ENCODE peak calls at places on chromosome 13, in seven cellular contexts. E is neural progenitor cell, F is AG10803, I is fibroblast of lung, U is tibial artery, G is astrocyte of the spinal cord, C is mammary epithelial cell. J is an unnamed sample.

GRCh38 chr13:106986687-106987434 is 418.9 kb upstream of the ARGLU1 start:
- DNase-seq in E (no peak), F (peak), I (no peak), U (no peak), G (no peak), C (no peak), J (no peak)

GRCh38 chr13:104954210-104954609 is 1581.3 kb downstream of the EFNB2 start:
- DNase-seq in E (no peak), F (no peak), I (peak), U (no peak), G (no peak), C (no peak), J (no peak)

GRCh38 chr13:59409211-59409610 is 754.5 kb downstream of the DIAPH3 start:
- DNase-seq in E (peak), F (peak), I (peak), U (no peak), G (peak), C (no peak), J (no peak)

GRCh38 chr13:97191615-97192014 is 30.5 kb upstream of the MBNL2 start:
- DNase-seq in E (no peak), F (no peak), I (no peak), U (no peak), G (no peak), C (no peak), J (no peak)

GRCh38 chr13:30520571-30520970 is 54.8 kb upstream of the HMGB1 start:
- DNase-seq in E (no peak), F (peak), I (peak), U (no peak), G (peak), C (peak), J (no peak)

GRCh38 chr13:35812730-35813129 is 318.5 kb downstream of the DCLK1 start:
- DNase-seq in E (no peak), F (no peak), I (no peak), U (no peak), G (no peak), C (no peak), J (no peak)

GRCh38 chr13:44188257-44188656 is 185.4 kb upstream of the SERP2 start:
- DNase-seq in E (no peak), F (peak), I (peak), U (no peak), G (peak), C (peak), J (no peak)

GRCh38 chr13:31310356-31310755 is 110.6 kb downstream of the B3GLCT start:
- DNase-seq in E (no peak), F (no peak), I (no peak), U (no peak), G (no peak), C (peak), J (no peak)

GRCh38 chr13:52955505-52955904 is 73.1 kb upstream of the OLFM4 start:
- DNase-seq in E (peak), F (no peak), I (no peak), U (no peak), G (no peak), C (no peak), J (no peak)

GRCh38 chr13:20776751-20777150 is 3.0 kb upstream of the EEF1AKMT1 start:
- DNase-seq in E (peak), F (no peak), I (no peak), U (no peak), G (no peak), C (no peak), J (no peak)
- TF ChIP-seq CTCF in E (no peak), F (no peak), I (no peak), U (no peak), G (no peak), C (no peak), J (no peak)

DNA sequence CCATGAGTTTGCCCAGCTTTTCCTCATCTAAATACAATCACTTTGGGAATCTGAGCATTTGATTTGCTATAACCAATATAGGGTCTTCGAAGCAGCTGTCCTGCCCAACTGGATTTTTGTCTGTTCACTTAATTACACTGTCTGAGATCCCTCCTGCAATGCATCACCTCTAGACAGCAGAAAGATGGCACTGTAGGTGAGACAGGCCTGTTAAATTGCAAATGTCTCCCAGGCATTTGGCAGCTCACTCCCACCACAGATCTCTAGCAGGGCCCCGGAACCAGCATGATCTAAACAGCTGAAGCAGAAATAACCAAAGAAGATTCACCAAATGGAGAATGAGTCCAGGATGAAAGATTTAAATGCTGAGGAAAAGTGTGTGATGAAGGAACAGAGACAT is 41.9 kb upstream of the SERPINE3 start:
- DNase-seq in E (no peak), F (no peak), I (no peak), U (no peak), G (no peak), C (no peak), J (no peak)
- TF ChIP-seq CTCF in E (no peak), F (no peak), I (no peak), U (no peak), G (no peak), C (no peak), J (no peak)

DNA sequence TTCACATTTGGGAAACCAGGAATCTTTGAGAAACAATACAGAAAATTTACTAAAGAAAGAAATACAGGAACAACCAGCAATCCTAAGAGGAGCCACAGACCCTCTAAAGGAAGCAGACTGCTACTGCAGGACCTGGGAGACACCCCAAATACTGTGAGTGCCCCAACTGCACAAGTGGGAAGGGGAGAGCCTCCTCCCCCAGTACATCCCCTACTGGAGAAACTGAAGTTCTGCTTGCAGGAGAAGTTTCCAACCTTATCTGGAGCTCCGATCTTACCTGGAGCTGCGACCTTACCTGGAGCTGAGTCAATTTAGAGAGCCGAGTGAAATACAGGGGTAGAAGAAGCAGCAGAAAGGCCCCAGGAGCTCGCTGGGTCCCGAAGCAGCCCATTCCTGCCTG is 236.4 kb upstream of the SPRY2 start:
- DNase-seq in E (no peak), F (no peak), I (no peak), U (no peak), G (no peak), C (no peak), J (no peak)
- TF ChIP-seq CTCF in E (peak), F (no peak), I (no peak), U (no peak), G (no peak), C (no peak), J (no peak)

DNA sequence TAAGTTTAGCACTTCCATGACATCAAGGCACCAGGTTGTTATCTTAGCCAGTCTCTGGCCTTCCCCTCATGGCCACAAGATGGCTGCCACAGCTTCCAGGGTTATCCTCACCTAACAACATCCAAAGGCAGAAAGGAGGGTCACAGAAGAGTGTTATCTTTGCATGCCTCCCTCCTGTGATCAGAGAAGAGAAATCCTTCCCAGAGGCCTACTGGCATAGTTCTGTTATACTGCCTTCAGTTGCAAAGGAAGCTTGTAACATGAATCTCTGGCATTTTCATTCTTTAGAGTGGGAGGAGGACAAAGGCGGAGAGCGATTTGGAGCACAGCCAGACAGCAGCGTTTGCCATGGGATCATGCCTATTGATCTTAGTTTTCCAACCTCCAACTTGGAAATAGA is 135.6 kb downstream of the DNAJC15 start:
- DNase-seq in E (no peak), F (peak), I (peak), U (no peak), G (peak), C (no peak), J (no peak)
- TF ChIP-seq CTCF in E (no peak), F (peak), I (no peak), U (no peak), G (peak), C (peak), J (no peak)

GRCh38 chr13:76820759-76821158 is 65.4 kb downstream of the KCTD12 start:
- DNase-seq in E (no peak), F (peak), I (peak), U (peak), G (no peak), C (no peak), J (no peak)

GRCh38 chr13:76825415-76825814 is 60.8 kb downstream of the KCTD12 start:
- DNase-seq in E (no peak), F (peak), I (peak), U (no peak), G (no peak), C (no peak), J (no peak)

GRCh38 chr13:76826527-76826926 is 59.7 kb downstream of the KCTD12 start:
- DNase-seq in E (no peak), F (no peak), I (no peak), U (no peak), G (no peak), C (no peak), J (no peak)

GRCh38 chr13:76823969-76824368 is 62.2 kb downstream of the KCTD12 start:
- DNase-seq in E (peak), F (peak), I (no peak), U (no peak), G (no peak), C (no peak), J (no peak)

GRCh38 chr13:76822691-76823267 is 63.4 kb downstream of the KCTD12 start:
- DNase-seq in E (no peak), F (peak), I (peak), U (no peak), G (no peak), C (peak), J (no peak)
- TF ChIP-seq CTCF in E (no peak), F (peak), I (peak), U (no peak), G (peak), C (peak), J (no peak)

GRCh38 chr13:39676315-39676876 is 20.9 kb downstream of the COG6 start:
- DNase-seq in E (peak), F (peak), I (peak), U (no peak), G (peak), C (peak), J (peak)
- TF ChIP-seq CTCF in E (peak), F (peak), I (no peak), U (peak), G (peak), C (peak), J (no peak)

GRCh38 chr13:27869436-27870090 is 50.2 kb upstream of the PDX1 start:
- DNase-seq in E (no peak), F (no peak), I (no peak), U (no peak), G (no peak), C (no peak), J (no peak)

GRCh38 chr13:27868639-27869435 is 51.0 kb upstream of the PDX1 start:
- DNase-seq in E (peak), F (peak), I (peak), U (no peak), G (peak), C (no peak), J (peak)
- TF ChIP-seq CTCF in E (peak), F (peak), I (peak), U (no peak), G (peak), C (peak), J (peak)

GRCh38 chr13:33069365-33069764 is 53.1 kb downstream of the KL start:
- DNase-seq in E (no peak), F (no peak), I (peak), U (no peak), G (no peak), C (no peak), J (no peak)
- TF ChIP-seq CTCF in E (peak), F (peak), I (no peak), U (no peak), G (no peak), C (peak), J (no peak)

GRCh38 chr13:19123502-19123901 is 58.1 kb downstream of the TUBA3C start:
- DNase-seq in E (no peak), F (no peak), I (no peak), U (no peak), G (no peak), C (no peak), J (no peak)
- TF ChIP-seq CTCF in E (no peak), F (no peak), I (no peak), U (no peak), G (no peak), C (no peak), J (no peak)

J was measured in Calu3.